ENCODE peak calls at places on chromosomes 16 and 17, in nine cellular contexts. P is dorsolateral prefrontal cortex, U is ascending aorta, F is esophagus muscularis mucosa, I is foreskin keratinocyte, D is tibial artery, L is fibroblast of lung, S is GM23248, A is mesenchymal stem cell. K is an unnamed sample.

GRCh38 chr17:79750650-79751545 is 20.2 kb downstream of the ENPP7 start:
- DNase-seq in P (no peak), U (no peak), F (no peak), I (no peak), D (no peak), L (no peak), S (no peak), A (no peak), K (no peak)

GRCh38 chr17:1752425-1752941 is 9.4 kb upstream of the SERPINF1 start:
- DNase-seq in P (no peak), U (no peak), F (no peak), I (no peak), D (no peak), L (no peak), S (peak; percentile 47), A (no peak), K (no peak)

GRCh38 chr16:31192856-31193642 is 9.5 kb downstream of the PYCARD start:
- DNase-seq in P (no peak), U (no peak), F (no peak), I (no peak), D (no peak), L (no peak), S (no peak), A (no peak), K (peak; percentile 16)

GRCh38 chr17:57266842-57267241 is 10.5 kb downstream of the MSI2 start:
- DNase-seq in P (no peak), U (no peak), F (no peak), I (no peak), D (no peak), L (no peak), S (no peak), A (no peak), K (no peak)

GRCh38 chr17:3573246-3574100 is 15.9 kb upstream of the TRPV3 start:
- DNase-seq in P (no peak), U (no peak), F (no peak), I (no peak), D (no peak), L (no peak), S (no peak), A (no peak), K (no peak)

GRCh38 chr16:81585785-81586184 is 141.2 kb downstream of the CMIP start:
- DNase-seq in P (no peak), U (no peak), F (no peak), I (no peak), D (no peak), L (no peak), S (no peak), A (peak; percentile 35), K (no peak)

GRCh38 chr16:11394593-11394960 is 49.3 kb downstream of the RMI2 start:
- DNase-seq in P (no peak), U (no peak), F (no peak), I (no peak), D (no peak), L (no peak), S (no peak), A (no peak), K (no peak)

GRCh38 chr16:66370786-66371684 is 4.5 kb downstream of the CDH5 start:
- DNase-seq in P (no peak), U (no peak), F (no peak), I (no peak), D (peak; percentile 57), L (no peak), S (no peak), A (no peak), K (no peak)

GRCh38 chr16:80369559-80369958 is 171.2 kb upstream of the DYNLRB2 start:
- DNase-seq in P (peak; percentile 48), U (no peak), F (peak; percentile 88), I (no peak), D (no peak), L (peak; percentile 64), S (peak; percentile 78), A (peak; percentile 21), K (peak; percentile 36)

GRCh38 chr16:88799569-88800276 is 3.9 kb upstream of the CDT1 start:
- DNase-seq in P (no peak), U (no peak), F (no peak), I (no peak), D (peak; percentile 59), L (peak; percentile 30), S (no peak), A (no peak), K (peak; percentile 46)

GRCh38 chr16:29025735-29026134 is 40.9 kb downstream of the LAT start:
- DNase-seq in P (no peak), U (no peak), F (no peak), I (no peak), D (no peak), L (no peak), S (no peak), A (no peak), K (no peak)

GRCh38 chr16:85123891-85124635 is 11.8 kb upstream of the CIBAR2 start:
- DNase-seq in P (no peak), U (peak; percentile 96), F (no peak), I (no peak), D (peak; percentile 91), L (peak; percentile 87), S (peak; percentile 74), A (peak; percentile 83), K (peak; percentile 75)

GRCh38 chr17:73280191-73280590 is 18.5 kb upstream of the CPSF4L start:
- DNase-seq in P (no peak), U (no peak), F (no peak), I (no peak), D (no peak), L (no peak), S (no peak), A (no peak), K (no peak)

GRCh38 chr17:12947047-12947446 is 70.8 kb downstream of the ELAC2 start:
- DNase-seq in P (no peak), U (no peak), F (no peak), I (no peak), D (no peak), L (no peak), S (no peak), A (no peak), K (no peak)

GRCh38 chr16:88264641-88265285 is 118.0 kb upstream of the ZNF469 start:
- DNase-seq in P (no peak), U (peak; percentile 98), F (peak; percentile 98), I (peak; percentile 66), D (peak; percentile 99), L (peak; percentile 94), S (peak; percentile 93), A (peak; percentile 98), K (peak; percentile 85)

GRCh38 chr17:40556198-40556661 is 9.0 kb downstream of the CCR7 start:
- DNase-seq in P (no peak), U (peak; percentile 51), F (no peak), I (no peak), D (no peak), L (no peak), S (no peak), A (no peak), K (no peak)

GRCh38 chr17:72163474-72163873 is 42.7 kb downstream of the SOX9 start:
- DNase-seq in P (no peak), U (no peak), F (no peak), I (no peak), D (no peak), L (no peak), S (no peak), A (no peak), K (no peak)
- H3K27ac ChIP-seq in P (no peak overlapping the region), U (no peak overlapping the region), F (no peak overlapping the region), I (no peak overlapping the region), D (no peak overlapping the region), L (no peak overlapping the region), S (no peak overlapping the region), A (no peak overlapping the region), K (no peak overlapping the region)

DNA sequence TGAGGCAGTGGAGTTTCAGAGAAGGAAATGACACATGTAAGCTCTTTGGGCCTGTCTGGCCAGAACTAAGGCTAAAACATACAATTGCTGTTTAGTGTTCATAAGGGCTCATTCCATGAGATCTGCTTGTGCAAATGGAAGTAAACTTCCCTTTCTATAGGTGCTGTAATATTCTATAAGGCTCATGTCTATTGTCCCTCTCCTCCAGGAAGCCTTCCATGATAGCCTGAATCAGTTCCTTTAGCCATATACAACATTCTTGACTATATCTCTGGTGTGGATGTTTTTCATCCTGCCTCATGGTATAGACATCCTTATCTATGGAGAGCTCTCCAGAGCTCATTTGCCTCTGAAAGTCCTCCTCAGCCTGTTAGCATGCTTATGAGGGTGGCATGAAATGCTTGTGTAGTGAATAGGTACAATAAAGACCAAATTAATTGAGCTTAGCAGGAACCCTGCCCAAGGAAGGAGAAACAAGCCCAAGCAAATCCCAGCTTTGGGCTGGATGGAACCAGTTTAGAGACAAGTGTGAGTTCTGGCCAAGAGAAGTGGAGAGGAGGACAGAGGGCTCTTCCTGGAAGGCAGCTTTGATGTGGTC is 1.6 kb upstream of the ETV4 start:
- DNase-seq in P (no peak), U (no peak), F (no peak), I (peak; percentile 75), D (no peak), L (no peak), S (no peak), A (no peak), K (no peak)
- H3K27ac ChIP-seq in P (no peak overlapping the region), U (no peak overlapping the region), F (no peak overlapping the region), I (peak overlapping the region; percentile 1), D (no peak overlapping the region), L (no peak overlapping the region), S (no peak overlapping the region), A (no peak overlapping the region), K (no peak overlapping the region)

DNA sequence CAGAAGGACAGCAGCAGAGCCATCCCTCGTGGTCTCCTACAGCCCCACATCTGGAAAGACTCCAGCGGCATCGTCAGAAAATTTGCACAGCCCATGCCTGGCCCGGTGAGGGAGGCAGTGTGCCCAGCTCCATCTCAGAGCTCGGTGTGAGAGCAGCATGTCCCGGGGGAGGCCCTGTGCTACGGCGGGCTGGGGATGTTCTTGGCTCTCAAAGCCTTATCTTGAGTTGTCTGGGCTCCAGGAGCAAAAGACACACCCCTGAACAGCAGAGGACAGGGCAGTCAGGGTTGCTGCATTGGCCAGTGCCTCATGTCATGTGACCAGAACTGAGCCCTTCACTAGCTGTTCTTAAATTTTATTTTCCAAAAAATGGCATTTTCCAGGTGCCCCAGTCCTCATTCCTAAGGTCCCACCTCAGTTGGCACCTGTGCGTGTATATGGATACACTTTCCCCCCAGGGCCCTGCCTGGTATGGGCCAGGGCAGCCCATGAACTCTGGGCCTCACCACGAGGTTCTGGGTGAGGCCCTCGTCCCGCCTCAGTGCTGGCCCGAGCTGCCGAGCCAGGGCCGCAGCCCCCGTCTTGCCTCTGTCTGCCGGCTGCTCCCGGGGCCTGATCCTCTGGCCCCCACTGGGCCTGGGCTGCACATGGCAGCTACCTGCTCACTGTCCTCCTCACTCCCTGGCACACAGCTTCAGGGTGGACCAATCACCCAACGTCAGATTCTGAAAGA is 3.0 kb downstream of the NUDT16L1 start:
- DNase-seq in P (no peak), U (peak; percentile 73), F (no peak), I (no peak), D (no peak), L (no peak), S (no peak), A (no peak), K (no peak)
- H3K27ac ChIP-seq in P (peak overlapping the region; percentile 12), U (peak overlapping the region; percentile 33), F (peak overlapping the region; percentile 84), I (no peak overlapping the region), D (no peak overlapping the region), L (peak overlapping the region; percentile 20), S (no peak overlapping the region), A (no peak overlapping the region), K (no peak overlapping the region)

DNA sequence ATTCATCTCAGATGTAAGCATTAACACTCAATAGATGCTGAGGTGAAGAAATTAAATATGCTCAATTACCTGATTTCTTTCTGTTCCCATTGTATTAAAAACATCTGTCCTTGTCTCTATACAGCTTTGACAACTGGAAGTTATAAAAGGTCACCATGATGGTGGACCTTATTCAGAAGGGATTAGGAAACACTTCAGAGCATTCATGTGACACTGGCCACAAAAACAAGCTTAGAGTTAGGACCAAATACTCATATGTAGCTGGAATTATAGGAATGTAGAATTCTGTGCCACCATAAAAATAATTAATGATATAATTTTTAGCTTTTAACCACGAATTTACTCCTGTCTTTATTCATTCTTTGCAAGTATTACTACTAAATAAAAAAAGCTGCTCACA is 63.5 kb downstream of the CACNG1 start:
- DNase-seq in P (no peak), U (no peak), F (no peak), I (no peak), D (no peak), L (no peak), S (no peak), A (no peak), K (no peak)
- H3K27ac ChIP-seq in P (no peak overlapping the region), U (no peak overlapping the region), F (no peak overlapping the region), I (no peak overlapping the region), D (no peak overlapping the region), L (no peak overlapping the region), S (no peak overlapping the region), A (peak overlapping the region; percentile 28), K (no peak overlapping the region)

K was measured in SJCRH30.